ENCODE peak calls at places on chromosomes 3 and 15, in six cellular contexts. O, D, G, X, Z and L are unnamed samples.
A peak's percentile ranks its signal among the peaks of the same experiment; 100 is the strongest.

GRCh38 chr3:41199866-41200668 is 762 bp downstream of the CTNNB1 start:
- DNase-seq in O (no peak), D (peak; percentile 63), G (peak; percentile 64), X (peak; percentile 33), Z (no peak), L (peak; percentile 77)

GRCh38 chr15:66938114-66938830 is 127.1 kb upstream of the SMAD3 start:
- DNase-seq in O (no peak), D (no peak), G (no peak), X (no peak), Z (no peak), L (peak; percentile 32)

GRCh38 chr3:47910777-47911440 is 105.3 kb downstream of the MAP4 start:
- DNase-seq in O (no peak), D (peak; percentile 72), G (no peak), X (no peak), Z (peak; percentile 40), L (peak; percentile 75)

GRCh38 chr15:93241696-93242585 is 152.9 kb upstream of the RGMA start:
- DNase-seq in O (no peak), D (no peak), G (peak; percentile 65), X (no peak), Z (no peak), L (peak; percentile 79)

GRCh38 chr3:192062186-192062585 is 601.2 kb downstream of the PYDC2 start:
- DNase-seq in O (no peak), D (no peak), G (no peak), X (no peak), Z (no peak), L (no peak)

GRCh38 chr3:143001034-143001368 is 369 bp upstream of the U2SURP start:
- DNase-seq in O (no peak), D (no peak), G (no peak), X (peak; percentile 83), Z (no peak), L (no peak)

GRCh38 chr15:96746621-96747155 is 416.2 kb downstream of the NR2F2 start:
- DNase-seq in O (no peak), D (no peak), G (peak; percentile 87), X (no peak), Z (no peak), L (no peak)

GRCh38 chr3:122464659-122465058 is 48.8 kb upstream of the WDR5B start:
- DNase-seq in O (no peak), D (no peak), G (no peak), X (no peak), Z (no peak), L (no peak)

GRCh38 chr3:96331341-96331740 is 483.1 kb upstream of the EPHA6 start:
- DNase-seq in O (no peak), D (no peak), G (no peak), X (no peak), Z (no peak), L (no peak)

GRCh38 chr15:53193149-53193548 is 403.0 kb upstream of the ONECUT1 start:
- DNase-seq in O (no peak), D (no peak), G (peak; percentile 61), X (peak; percentile 63), Z (no peak), L (no peak)

GRCh38 chr3:59766165-59766872 is 716.5 kb upstream of the CFAP20DC start:
- DNase-seq in O (no peak), D (no peak), G (no peak), X (no peak), Z (peak; percentile 89), L (no peak)

GRCh38 chr3:172098698-172099494 is 59.5 kb downstream of the FNDC3B start:
- DNase-seq in O (no peak), D (no peak), G (peak; percentile 59), X (no peak), Z (no peak), L (peak; percentile 82)

GRCh38 chr3:72379500-72380187 is 468.6 kb downstream of the SHQ1 start:
- DNase-seq in O (no peak), D (no peak), G (peak; percentile 18), X (no peak), Z (no peak), L (no peak)

GRCh38 chr3:192156382-192156781 is 571.0 kb downstream of the FGF12 start:
- DNase-seq in O (no peak), D (no peak), G (no peak), X (no peak), Z (no peak), L (no peak)

GRCh38 chr3:141164844-141165243 is 66.8 kb upstream of the PXYLP1 start:
- DNase-seq in O (no peak), D (no peak), G (no peak), X (no peak), Z (no peak), L (no peak)